ENCODE peak calls at places on chromosomes 5 and 9, in four cellular contexts. G is IMR-90, M is GM12878, B is A549. N is an unnamed sample.

GRCh38 chr5:147918899-147919298 is 12.6 kb upstream of the C5orf46 start:
- DNase-seq in G (no peak), M (no peak), B (no peak), N (no peak)

GRCh38 chr5:61732376-61732775 is 400.3 kb downstream of the ZSWIM6 start:
- DNase-seq in B (no peak), M (no peak), G (no peak), N (no peak)

GRCh38 chr5:178231736-178232123 is 872 bp downstream of the PHYKPL start:
- DNase-seq in B (no peak), M (no peak), G (no peak), N (no peak)

GRCh38 chr9:98565152-98566135 is 143.3 kb downstream of the GABBR2 start:
- DNase-seq in G (no peak), M (no peak), B (no peak), N (no peak)

GRCh38 chr5:6714221-6715041 is 1.2 kb downstream of the TENT4A start:
- DNase-seq in G (no peak), B (peak), M (no peak), N (peak)

GRCh38 chr5:135426102-135427082 is 20.8 kb downstream of the DCANP1 start:
- DNase-seq in B (peak), M (peak), G (peak), N (peak)

GRCh38 chr9:16442622-16443021 is 427.8 kb downstream of the BNC2 start:
- DNase-seq in M (no peak), G (peak), B (peak), N (no peak)

GRCh38 chr5:75239681-75240080 is 3.0 kb upstream of the ANKRD31 start:
- DNase-seq in B (no peak), G (no peak), M (no peak), N (no peak)

GRCh38 chr9:109865521-109865920 is 85.5 kb downstream of the PALM2AKAP2 start:
- DNase-seq in G (no peak), M (no peak), B (no peak), N (no peak)

GRCh38 chr5:65062684-65063083 is 294.0 kb downstream of the CWC27 start:
- DNase-seq in G (peak), B (peak), M (no peak), N (no peak)

GRCh38 chr5:61658592-61659008 is 326.5 kb downstream of the ZSWIM6 start:
- DNase-seq in M (peak), G (peak), B (peak), N (peak)

GRCh38 chr5:66655395-66656324 is 59.5 kb downstream of the MAST4 start:
- DNase-seq in B (no peak), M (no peak), G (no peak), N (no peak)

GRCh38 chr5:157160001-157160400 is 6.1 kb downstream of the GARIN3 start:
- DNase-seq in G (no peak), M (no peak), B (no peak), N (no peak)

GRCh38 chr9:124206391-124206790 is 51.4 kb upstream of the NEK6 start:
- DNase-seq in M (no peak), G (no peak), B (no peak), N (no peak)

GRCh38 chr9:13979941-13980318 is 334.0 kb downstream of the NFIB start:
- DNase-seq in M (no peak), G (no peak), B (no peak), N (no peak)

GRCh38 chr9:35518212-35518917 is 28.5 kb downstream of the RUSC2 start:
- DNase-seq in B (peak), M (no peak), G (peak), N (no peak)

GRCh38 chr5:180555168-180555921 is 36.0 kb downstream of the SCGB3A1 start:
- DNase-seq in G (peak), B (peak), M (no peak), N (no peak)

GRCh38 chr9:29150606-29151005 is 1577.3 kb upstream of the C9orf72 start:
- DNase-seq in G (no peak), M (no peak), B (no peak), N (no peak)

GRCh38 chr9:131927092-131927491 is 152.6 kb downstream of the MED27 start:
- DNase-seq in G (no peak), M (no peak), B (no peak), N (no peak)

GRCh38 chr9:69393425-69393824 is 68.4 kb downstream of the ENTREP1 start:
- DNase-seq in G (no peak), B (no peak), M (no peak), N (no peak)

GRCh38 chr9:116391306-116391900 is 237.8 kb downstream of the PAPPA start:
- DNase-seq in M (no peak), B (no peak), G (peak), N (no peak)

GRCh38 chr5:6766558-6767191 is 53.4 kb downstream of the TENT4A start:
- DNase-seq in M (no peak), G (peak), B (peak), N (no peak)

GRCh38 chr5:135934939-135935338 is 19.8 kb downstream of the LECT2 start:
- DNase-seq in B (no peak), M (no peak), G (peak), N (no peak)

GRCh38 chr5:91058575-91058974 is 324.5 kb downstream of the ARRDC3 start:
- DNase-seq in B (no peak), G (no peak), M (no peak), N (no peak)

GRCh38 chr5:174273325-174273724 is 227.8 kb downstream of the NSG2 start:
- DNase-seq in B (no peak), G (no peak), M (peak), N (no peak)

GRCh38 chr5:57841671-57842375 is 359.2 kb upstream of the ACTBL2 start:
- DNase-seq in B (peak), G (peak), M (no peak), N (no peak)

GRCh38 chr9:134291961-134292871 is 34.0 kb upstream of the RXRA start:
- DNase-seq in B (no peak), M (no peak), G (no peak), N (no peak)

GRCh38 chr5:116992681-116993080 is 418.1 kb upstream of the SEMA6A start:
- DNase-seq in B (no peak), G (no peak), M (no peak), N (no peak)

GRCh38 chr9:115883467-115884329 is 269.9 kb upstream of the PAPPA start:
- DNase-seq in B (peak), G (peak), M (no peak), N (peak)

GRCh38 chr5:14187660-14188059 is 44.5 kb downstream of the TRIO start:
- DNase-seq in G (no peak), B (no peak), M (no peak), N (no peak)

GRCh38 chr9:114694146-114694545 is 12.2 kb upstream of the TEX48 start:
- DNase-seq in G (peak), B (no peak), M (no peak), N (no peak)

GRCh38 chr9:72150172-72150571 is 932 bp downstream of the GDA start:
- DNase-seq in M (no peak), G (no peak), B (no peak), N (no peak)

GRCh38 chr5:54902817-54903473 is 82.4 kb downstream of the ESM1 start:
- DNase-seq in M (peak), B (no peak), G (peak), N (no peak)

GRCh38 chr9:21679432-21679831 is 123.0 kb upstream of the MTAP start:
- DNase-seq in B (no peak), M (no peak), G (no peak), N (no peak)

GRCh38 chr5:102483736-102484135 is 15.1 kb downstream of the SLCO6A1 start:
- DNase-seq in G (no peak), B (no peak), M (no peak), N (no peak)

GRCh38 chr5:137164961-137165360 is 334.2 kb downstream of the SPOCK1 start:
- DNase-seq in B (no peak), M (no peak), G (no peak), N (no peak)

GRCh38 chr9:34987160-34988040 is 2.1 kb upstream of the DNAJB5 start:
- DNase-seq in B (no peak), M (no peak), G (no peak), N (no peak)

GRCh38 chr5:150113047-150113744 is 26.8 kb upstream of the CSF1R start:
- DNase-seq in B (no peak), G (no peak), M (no peak), N (no peak)

GRCh38 chr9:123373941-123374340 is 17.9 kb downstream of the CRB2 start:
- DNase-seq in M (no peak), B (no peak), G (no peak), N (no peak)

DNA sequence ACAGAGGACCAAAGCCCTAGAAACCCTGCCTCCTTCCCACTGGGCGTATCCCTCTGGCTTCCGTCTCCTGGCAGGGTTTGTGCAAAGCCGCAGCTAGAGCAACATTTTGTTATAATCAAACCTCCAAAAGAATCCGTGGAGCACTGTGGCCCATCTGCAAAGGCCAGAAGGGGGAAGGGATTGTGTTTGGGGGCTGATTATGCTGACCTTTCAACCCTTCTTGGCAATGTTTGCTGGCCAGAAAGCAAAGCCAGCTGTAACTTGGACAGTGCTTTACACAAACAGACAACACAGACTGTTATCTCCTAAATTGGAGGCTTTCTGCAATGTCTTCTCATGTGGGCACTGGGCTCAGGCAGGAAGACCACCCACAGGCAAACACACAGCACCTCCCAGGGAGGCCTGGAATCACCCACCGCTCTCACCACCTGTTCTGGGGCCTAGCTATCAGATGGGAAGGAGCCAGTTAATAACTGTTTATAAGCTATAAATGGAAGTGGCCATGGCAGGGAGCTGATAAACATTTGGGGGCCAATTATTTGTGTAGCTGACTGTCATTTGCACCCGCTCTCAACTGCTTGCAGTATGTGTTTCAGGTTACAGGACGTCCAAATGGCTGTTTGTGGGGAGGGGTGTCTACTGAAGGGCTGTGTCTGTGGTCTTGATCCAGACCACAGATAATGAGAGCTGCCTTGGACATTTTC is 121.6 kb upstream of the ERCC6L2 start:
- DNase-seq in G (no peak), M (no peak), B (no peak), N (no peak)
- TF ChIP-seq BHLHE40 in G (no peak), M (no peak), B (no peak), N (no peak)

GRCh38 chr9:79682076-79682736 is 110.4 kb downstream of the TLE4 start:
- DNase-seq in M (no peak), G (peak), B (no peak), N (no peak)
- TF ChIP-seq BHLHE40 in M (no peak), G (no peak), B (no peak), N (no peak)

GRCh38 chr9:130304141-130304540 is 38.6 kb downstream of the HMCN2 start:
- DNase-seq in G (no peak), B (no peak), M (no peak), N (no peak)
- TF ChIP-seq BHLHE40 in G (no peak), B (no peak), M (no peak), N (no peak)

DNA sequence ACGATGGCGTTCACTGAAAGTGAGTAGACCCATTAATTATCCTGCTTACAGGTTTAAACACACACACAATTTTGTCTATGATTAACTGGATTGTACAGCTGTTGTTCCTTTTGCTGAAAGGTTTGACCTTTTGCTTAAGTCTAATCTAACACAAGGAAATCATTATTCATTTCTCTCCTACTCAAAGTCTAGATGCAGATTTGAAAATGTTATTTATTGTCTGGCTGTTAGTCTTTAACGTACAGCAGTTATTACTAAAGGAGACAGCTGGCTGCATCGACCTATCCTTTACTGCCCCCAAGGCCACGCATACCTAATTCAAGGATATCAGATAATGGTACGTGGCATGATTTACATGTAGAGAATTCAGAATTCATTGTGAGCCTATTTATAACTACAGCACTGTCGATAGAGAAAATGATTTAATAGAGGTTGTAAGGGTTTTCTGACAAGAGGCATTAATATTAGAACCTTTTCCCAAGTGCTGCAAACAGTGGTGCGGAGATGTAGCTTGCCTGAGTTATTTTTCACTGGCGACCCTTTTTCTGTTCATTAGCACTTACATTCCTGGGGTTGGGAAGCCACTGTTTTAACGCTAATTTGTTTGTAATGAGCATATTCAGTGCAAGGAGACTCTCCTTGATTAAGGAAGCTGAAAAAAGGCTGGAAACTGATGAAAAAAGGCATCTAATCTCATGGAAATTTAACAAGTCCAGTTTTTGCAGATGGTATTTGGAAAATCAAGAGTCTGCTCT is 368.4 kb upstream of the GRAMD2B start:
- DNase-seq in M (no peak), G (no peak), B (no peak), N (no peak)
- TF ChIP-seq BHLHE40 in M (no peak), G (no peak), B (no peak), N (no peak)

DNA sequence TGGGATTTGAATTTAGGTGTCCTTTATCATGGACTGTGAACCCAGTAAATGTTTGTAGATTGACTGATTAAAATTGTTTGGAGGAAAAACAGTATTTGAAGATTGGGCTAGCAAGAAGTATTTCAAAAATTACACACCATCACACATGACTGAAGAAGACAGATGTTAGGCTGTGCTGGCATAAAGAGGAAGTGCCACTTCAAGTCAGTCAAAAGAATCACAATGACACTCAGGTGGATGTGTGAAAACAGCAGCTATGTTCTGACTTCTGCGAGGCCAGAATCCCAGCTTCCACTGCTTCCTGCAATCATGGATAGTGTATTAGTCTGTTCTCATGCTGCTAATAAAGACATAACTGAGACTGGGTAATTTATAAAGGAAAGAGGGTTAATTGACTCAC is 393.3 kb downstream of the DMRT2 start:
- DNase-seq in B (no peak), G (no peak), M (no peak), N (no peak)
- TF ChIP-seq BHLHE40 in B (no peak), G (no peak), M (no peak), N (no peak)